ENCODE peak calls at places on chromosome 11, in seven cellular contexts. Y is NCI-H2227 treated with DMSO at 0.1 percent for 48 hours, I is substantia nigra, T is OCI-M1, G is GM12892, V is glutamatergic neuron, W is GM12865. K is an unnamed sample.

GRCh38 chr11:125410091-125410490 is 86.0 kb downstream of the FEZ1 start:
- DNase-seq in Y (no peak), G (no peak), W (no peak), I (no peak), V (no peak), T (no peak), K (peak)

GRCh38 chr11:69183613-69184012 is 27.9 kb downstream of the SMIM38 start:
- DNase-seq in G (peak), Y (no peak), I (no peak), V (no peak), W (peak), T (no peak), K (no peak)

GRCh38 chr11:78476066-78476465 is 58.4 kb upstream of the GAB2 start:
- DNase-seq in Y (no peak), W (no peak), V (no peak), I (no peak), G (no peak), T (no peak), K (no peak)

GRCh38 chr11:106172389-106172991 is 95.0 kb downstream of the AASDHPPT start:
- DNase-seq in Y (no peak), G (no peak), T (no peak), V (no peak), I (no peak), W (no peak), K (no peak)

GRCh38 chr11:59918987-59919589 is 19.1 kb upstream of the OOSP1 start:
- DNase-seq in V (peak), G (no peak), I (no peak), T (peak), Y (no peak), W (peak), K (no peak)

GRCh38 chr11:4090258-4090657 is 4.3 kb upstream of the RRM1 start:
- DNase-seq in V (no peak), G (no peak), Y (no peak), T (no peak), I (no peak), W (no peak), K (no peak)

GRCh38 chr11:2728663-2729332 is 29.0 kb upstream of the KCNQ1OT1 start:
- DNase-seq in Y (no peak), V (no peak), T (no peak), I (peak), W (no peak), G (no peak), K (no peak)

GRCh38 chr11:116598036-116598435 is 174.8 kb downstream of the BUD13 start:
- DNase-seq in W (no peak), T (no peak), Y (no peak), I (no peak), V (no peak), G (no peak), K (peak)

GRCh38 chr11:131136476-131136875 is 220.2 kb upstream of the SNX19 start:
- DNase-seq in T (no peak), Y (no peak), V (no peak), W (no peak), I (no peak), G (no peak), K (no peak)

GRCh38 chr11:61718046-61718531 is 34.3 kb upstream of the MYRF start:
- DNase-seq in W (no peak), I (no peak), Y (no peak), V (no peak), G (no peak), T (no peak), K (no peak)

GRCh38 chr11:63888170-63889086 is 28.5 kb downstream of the RCOR2 start:
- DNase-seq in T (peak), G (peak), V (no peak), Y (no peak), W (peak), I (no peak), K (peak)

GRCh38 chr11:24760681-24761080 is 263.8 kb downstream of the LUZP2 start:
- DNase-seq in V (no peak), G (no peak), I (no peak), T (peak), W (no peak), Y (no peak), K (no peak)

GRCh38 chr11:78711732-78712131 is 137.1 kb upstream of the NARS2 start:
- DNase-seq in W (no peak), I (no peak), T (no peak), V (no peak), G (no peak), Y (no peak), K (no peak)

GRCh38 chr11:5618807-5619206 is 6.0 kb upstream of the TRIM34 start:
- DNase-seq in G (no peak), Y (no peak), I (no peak), V (no peak), T (no peak), W (no peak), K (no peak)

K was measured in posterior vena cava.